ENCODE peak calls at places on chromosome 6, in nine cellular contexts. J, I, K, L, O, D, N, E and B are unnamed samples.

GRCh38 chr6:72950114-72950860 is 275.0 kb downstream of the KHDC1L start:
- DNase-seq in O (no peak), J (no peak), I (peak), D (no peak), E (no peak), L (no peak), N (no peak), K (no peak), B (peak)

GRCh38 chr6:102075539-102075938 is 682.0 kb downstream of the GRIK2 start:
- DNase-seq in L (no peak), K (no peak), J (no peak), I (peak), O (no peak), D (no peak), E (no peak), N (no peak), B (peak)

GRCh38 chr6:55819811-55820210 is 55.6 kb downstream of the BMP5 start:
- DNase-seq in O (no peak), L (no peak), E (no peak), K (no peak), I (peak), N (no peak), J (no peak), D (no peak), B (no peak)

GRCh38 chr6:25250878-25251277 is 28.3 kb upstream of the CARMIL1 start:
- DNase-seq in I (peak), J (no peak), O (no peak), D (no peak), K (no peak), E (no peak), N (no peak), L (no peak), B (peak)

GRCh38 chr6:38176797-38177751 is 357.5 kb downstream of the ZFAND3 start:
- DNase-seq in I (peak), K (peak), L (no peak), D (no peak), E (peak), N (no peak), J (no peak), O (peak), B (no peak)

GRCh38 chr6:152130441-152130840 is 323.0 kb downstream of the ESR1 start:
- DNase-seq in O (no peak), E (no peak), L (no peak), I (no peak), J (no peak), K (no peak), D (no peak), N (no peak), B (peak)

GRCh38 chr6:136725124-136725523 is 67.2 kb downstream of the MAP3K5 start:
- DNase-seq in K (no peak), D (no peak), O (no peak), I (no peak), J (no peak), L (no peak), N (no peak), E (no peak), B (peak)

GRCh38 chr6:168735268-168735949 is 294.4 kb downstream of the SMOC2 start:
- DNase-seq in N (no peak), O (no peak), I (no peak), D (no peak), E (no peak), K (no peak), J (no peak), L (no peak), B (no peak)

GRCh38 chr6:169162249-169162967 is 91.2 kb downstream of the THBS2 start:
- DNase-seq in K (no peak), J (no peak), L (no peak), O (no peak), N (no peak), E (no peak), D (no peak), I (no peak), B (no peak)

GRCh38 chr6:38052035-38052434 is 232.5 kb downstream of the ZFAND3 start:
- DNase-seq in J (no peak), O (no peak), L (no peak), N (no peak), D (no peak), I (no peak), E (no peak), K (no peak), B (no peak)

GRCh38 chr6:10613077-10613476 is 81.3 kb downstream of the C6orf52 start:
- DNase-seq in L (no peak), N (no peak), O (no peak), I (peak), D (no peak), E (no peak), K (no peak), J (no peak), B (no peak)

GRCh38 chr6:26305097-26305841 is 59.7 kb upstream of the BTN3A2 start:
- DNase-seq in D (no peak), I (peak), O (no peak), N (peak), J (peak), K (peak), L (peak), E (peak), B (peak)

GRCh38 chr6:167512926-167513325 is 188.0 kb downstream of the TTLL2 start:
- DNase-seq in D (no peak), J (no peak), K (no peak), E (no peak), O (no peak), I (no peak), L (no peak), N (no peak), B (no peak)

GRCh38 chr6:3959385-3959784 is 110.2 kb downstream of the FAM50B start:
- DNase-seq in K (no peak), L (no peak), N (no peak), J (no peak), D (no peak), I (no peak), E (no peak), O (no peak), B (no peak)

GRCh38 chr6:160306284-160306683 is 41.9 kb upstream of the SLC22A3 start:
- DNase-seq in I (no peak), D (no peak), N (no peak), J (no peak), E (no peak), K (peak), O (no peak), L (peak), B (no peak)

GRCh38 chr6:33414592-33415271 is 3.2 kb downstream of the CUTA start:
- DNase-seq in J (no peak), O (no peak), L (no peak), D (no peak), N (no peak), K (no peak), E (no peak), I (no peak), B (no peak)

DNA sequence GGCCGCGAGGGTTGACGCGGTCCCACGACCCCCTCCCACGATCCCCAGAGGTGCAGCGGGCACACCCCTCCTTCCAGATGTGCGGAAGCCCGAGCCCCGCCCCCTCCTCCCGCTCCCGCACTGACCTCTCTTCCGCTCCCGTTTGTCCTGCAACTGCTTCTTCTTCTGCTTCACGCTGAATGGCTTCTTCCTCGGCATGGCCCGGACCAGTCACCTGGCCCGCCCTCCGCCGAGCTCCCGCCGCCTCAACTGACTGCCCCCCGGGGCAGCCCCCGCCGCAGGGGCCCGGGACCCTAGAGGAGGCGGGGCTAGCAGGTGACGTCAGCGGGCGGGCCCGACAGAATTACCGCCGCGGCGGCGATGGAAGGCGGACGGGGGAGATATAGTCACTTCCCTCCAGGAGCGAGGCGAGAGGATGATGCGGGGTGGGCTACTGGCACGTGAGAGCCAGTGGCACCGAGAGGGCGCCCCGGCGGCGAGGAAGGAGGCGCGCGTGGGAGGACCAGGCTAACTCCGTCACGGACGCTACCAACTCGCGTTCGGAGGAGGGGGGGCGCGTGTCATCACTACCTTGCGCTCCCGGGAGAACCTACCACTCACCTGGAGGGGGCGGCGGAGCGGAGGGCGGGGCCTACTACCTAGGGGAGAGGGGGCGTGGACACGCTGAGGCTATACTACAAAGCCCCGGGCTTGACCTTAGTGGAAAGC is at the start of gene GNL1:
- DNase-seq in E (peak), I (peak), J (peak), K (peak), D (peak), L (peak), O (peak), N (peak), B (peak)
- TF ChIP-seq CTCF in E (peak), I (no peak), J (no peak), K (peak), D (no peak), L (no peak), O (no peak), N (no peak), B (no peak)

DNA sequence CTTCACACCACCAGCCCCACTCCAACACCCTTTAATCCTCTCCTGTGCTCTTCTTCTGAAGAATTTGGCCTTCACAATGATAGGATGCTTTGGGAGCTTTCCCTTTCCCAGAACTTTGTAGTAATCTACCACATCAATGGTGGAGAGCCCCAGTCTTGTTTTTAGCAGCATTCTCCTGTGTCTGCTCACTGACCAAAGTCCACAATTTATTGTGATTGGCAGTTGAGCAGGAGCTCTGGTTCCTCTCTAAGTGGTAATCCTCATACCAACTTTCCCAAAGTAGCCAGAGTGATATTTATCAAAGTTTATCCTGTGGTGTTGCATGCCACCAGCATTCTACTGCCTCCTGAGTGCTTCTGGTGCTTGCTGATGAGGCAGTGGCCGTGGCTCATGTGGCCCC is 29.0 kb upstream of the OPN5 start:
- DNase-seq in L (no peak), E (no peak), D (no peak), N (no peak), J (no peak), O (no peak), I (no peak), K (no peak), B (no peak)
- TF ChIP-seq CTCF in L (no peak), E (no peak), D (no peak), N (no peak), J (no peak), O (no peak), I (no peak), K (no peak), B (no peak)

GRCh38 chr6:149484733-149485700 is at the start of gene ZC3H12D:
- DNase-seq in N (peak), L (no peak), J (peak), E (peak), I (peak), K (peak), D (no peak), O (peak), B (peak)
- TF ChIP-seq CTCF in N (no peak), L (peak), J (peak), E (peak), I (peak), K (peak), D (no peak), O (peak), B (no peak)

GRCh38 chr6:153790048-153790447 is 249.0 kb upstream of the OPRM1 start:
- DNase-seq in N (no peak), K (no peak), E (no peak), L (no peak), I (peak), J (no peak), O (no peak), D (no peak), B (peak)
- TF ChIP-seq CTCF in N (no peak), K (peak), E (no peak), L (no peak), I (peak), J (no peak), O (no peak), D (no peak), B (no peak)

GRCh38 chr6:110518281-110518623 is 41.8 kb upstream of the SLC22A16 start:
- DNase-seq in E (no peak), L (no peak), N (no peak), K (no peak), D (no peak), J (no peak), O (no peak), I (peak), B (peak)
- TF ChIP-seq CTCF in E (peak), L (peak), N (no peak), K (no peak), D (no peak), J (no peak), O (peak), I (peak), B (peak)

DNA sequence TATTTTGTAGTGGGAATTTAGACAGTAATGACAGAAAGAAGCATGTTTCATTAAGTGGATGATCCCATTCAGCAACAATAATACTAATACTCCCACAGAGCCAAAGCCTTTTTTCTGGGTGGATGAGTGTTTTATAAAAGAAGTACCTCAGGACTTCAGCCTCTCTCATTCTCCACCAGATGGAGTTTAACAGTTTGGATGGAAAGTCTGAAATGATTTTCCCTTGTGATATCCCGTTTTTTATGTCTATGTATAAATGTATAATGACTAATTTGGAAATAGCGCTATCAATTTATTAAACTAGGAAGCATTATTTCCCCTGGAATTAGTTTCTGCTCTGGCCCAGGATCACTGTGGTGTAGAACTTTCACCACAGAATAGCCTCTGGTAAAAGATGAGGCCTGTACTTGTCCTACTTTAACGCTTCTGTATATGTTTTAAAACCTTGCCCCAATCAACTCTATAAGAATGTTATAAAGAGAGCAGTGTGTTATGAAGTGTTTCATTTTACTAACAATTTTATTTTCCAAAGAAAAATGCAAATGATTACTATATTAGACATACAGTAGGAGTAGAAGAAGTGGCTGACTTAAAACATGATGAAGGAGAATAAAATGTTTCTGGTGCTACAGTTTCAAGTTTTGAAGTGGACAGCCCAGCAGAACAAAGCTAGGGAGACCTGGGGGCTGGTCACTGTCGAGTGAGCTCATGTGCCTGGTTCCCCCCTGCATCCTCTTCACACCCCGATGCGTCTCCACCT is 135.6 kb downstream of the HIVEP1 start:
- DNase-seq in D (no peak), K (no peak), N (no peak), J (no peak), I (peak), L (no peak), E (no peak), O (no peak), B (no peak)
- TF ChIP-seq CTCF in D (no peak), K (no peak), N (no peak), J (no peak), I (peak), L (peak), E (peak), O (no peak), B (no peak)

GRCh38 chr6:14281831-14282230 is 164.3 kb downstream of the CD83 start:
- DNase-seq in O (no peak), D (no peak), E (no peak), K (no peak), J (no peak), L (peak), N (no peak), I (no peak), B (no peak)

GRCh38 chr6:14282854-14283505 is 165.4 kb downstream of the CD83 start:
- DNase-seq in O (no peak), D (no peak), L (no peak), I (no peak), N (no peak), E (no peak), K (no peak), J (no peak), B (no peak)

GRCh38 chr6:14280006-14280510 is 162.5 kb downstream of the CD83 start:
- DNase-seq in N (no peak), L (peak), K (no peak), D (no peak), O (no peak), E (no peak), J (no peak), I (no peak), B (no peak)

GRCh38 chr6:14282326-14282725 is 164.8 kb downstream of the CD83 start:
- DNase-seq in E (no peak), K (no peak), O (no peak), L (no peak), N (no peak), D (no peak), I (no peak), J (no peak), B (no peak)

DNA sequence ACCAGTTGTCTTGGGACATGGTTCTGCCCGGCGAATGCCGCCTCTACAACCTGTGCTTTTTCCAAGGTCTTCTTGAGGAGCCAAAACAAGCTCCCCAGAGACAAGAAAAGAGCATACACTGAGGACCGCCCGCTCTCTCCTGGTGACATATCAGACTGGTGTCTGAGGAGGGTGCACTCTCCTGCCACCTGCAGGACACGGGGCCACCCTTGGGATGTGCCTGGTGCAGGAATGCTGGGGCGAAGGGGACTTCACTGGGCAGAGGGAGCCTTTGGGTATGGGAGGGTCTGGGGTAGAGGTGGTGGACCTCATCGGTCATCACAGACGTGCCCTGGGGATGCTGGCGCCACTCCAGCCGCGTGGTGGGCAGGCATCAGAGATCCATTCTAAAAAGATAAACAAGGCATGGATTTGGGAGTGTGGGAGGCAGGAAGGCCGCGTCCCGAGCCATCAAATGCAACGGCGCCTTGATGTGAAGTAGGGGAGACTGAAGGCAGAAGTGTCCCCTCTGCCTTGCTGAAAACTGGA is 163.3 kb downstream of the CD83 start:
- DNase-seq in L (peak), K (no peak), D (no peak), J (no peak), E (no peak), N (no peak), I (no peak), O (no peak), B (no peak)
- TF ChIP-seq CTCF in L (no peak), K (no peak), D (no peak), J (no peak), E (no peak), N (no peak), I (peak), O (peak), B (no peak)

GRCh38 chr6:41419385-41419784 is 84.0 kb downstream of the NCR2 start:
- DNase-seq in D (no peak), K (no peak), E (no peak), O (no peak), J (no peak), L (no peak), N (no peak), I (no peak), B (no peak)
- TF ChIP-seq CTCF in D (no peak), K (no peak), E (no peak), O (no peak), J (no peak), L (no peak), N (no peak), I (no peak), B (no peak)